ENCODE peak calls at places on chromosomes 4 and X, in seven cellular contexts. One of them, this sample, is unnamed.
A peak's percentile ranks its signal among the peaks of the same experiment; 100 is the strongest.

GRCh38 chr4:1654216-1654945 is 29.7 kb downstream of the FAM53A start:
- DNase-seq in cardiac muscle cell: no peak
- DNase-seq in BJ: no peak
- DNase-seq in AG09309: no peak
- DNase-seq in IMR-90: no peak
- DNase-seq in A549: no peak
- DNase-seq in GM12865: no peak
- DNase-seq in this sample: no peak

GRCh38 chrX:133159205-133159604 is 58.9 kb downstream of the TFDP3 start:
- DNase-seq in cardiac muscle cell: no peak
- DNase-seq in BJ: no peak
- DNase-seq in AG09309: no peak
- DNase-seq in IMR-90: no peak
- DNase-seq in A549: no peak
- DNase-seq in GM12865: no peak
- DNase-seq in this sample: no peak

GRCh38 chrX:40651620-40652223 is 4.4 kb upstream of the CXorf38 start:
- DNase-seq in cardiac muscle cell: peak; percentile 84
- DNase-seq in BJ: no peak
- DNase-seq in AG09309: peak; percentile 25
- DNase-seq in IMR-90: peak; percentile 65
- DNase-seq in A549: peak; percentile 69
- DNase-seq in GM12865: peak; percentile 75
- DNase-seq in this sample: peak; percentile 54

GRCh38 chrX:19953145-19953544 is 37.7 kb downstream of the BCLAF3 start:
- DNase-seq in cardiac muscle cell: no peak
- DNase-seq in BJ: no peak
- DNase-seq in AG09309: no peak
- DNase-seq in IMR-90: no peak
- DNase-seq in A549: no peak
- DNase-seq in GM12865: peak; percentile 35
- DNase-seq in this sample: no peak

GRCh38 chrX:40996886-40997530 is 88.2 kb upstream of the USP9X start:
- DNase-seq in cardiac muscle cell: peak; percentile 64
- DNase-seq in BJ: no peak
- DNase-seq in AG09309: peak; percentile 42
- DNase-seq in IMR-90: peak; percentile 81
- DNase-seq in A549: peak; percentile 78
- DNase-seq in GM12865: peak; percentile 31
- DNase-seq in this sample: peak; percentile 46

GRCh38 chrX:37287741-37288424 is 61.3 kb upstream of the PRRG1 start:
- DNase-seq in cardiac muscle cell: no peak
- DNase-seq in BJ: no peak
- DNase-seq in AG09309: no peak
- DNase-seq in IMR-90: no peak
- DNase-seq in A549: no peak
- DNase-seq in GM12865: no peak
- DNase-seq in this sample: no peak

GRCh38 chrX:25049347-25049746 is 33.6 kb upstream of the ARX start:
- DNase-seq in cardiac muscle cell: no peak
- DNase-seq in BJ: no peak
- DNase-seq in AG09309: no peak
- DNase-seq in IMR-90: no peak
- DNase-seq in A549: peak; percentile 4
- DNase-seq in GM12865: no peak
- DNase-seq in this sample: no peak

GRCh38 chrX:44157858-44158257 is 184.7 kb upstream of the NDP start:
- DNase-seq in cardiac muscle cell: no peak
- DNase-seq in BJ: no peak
- DNase-seq in AG09309: no peak
- DNase-seq in IMR-90: no peak
- DNase-seq in A549: no peak
- DNase-seq in GM12865: no peak
- DNase-seq in this sample: peak; percentile 20

GRCh38 chr4:76748649-76749048 is 149.3 kb downstream of the SOWAHB start:
- DNase-seq in cardiac muscle cell: no peak
- DNase-seq in BJ: no peak
- DNase-seq in AG09309: no peak
- DNase-seq in IMR-90: peak; percentile 41
- DNase-seq in A549: peak; percentile 51
- DNase-seq in GM12865: peak; percentile 75
- DNase-seq in this sample: no peak

GRCh38 chrX:87338510-87338909 is 179.1 kb upstream of the KLHL4 start:
- DNase-seq in cardiac muscle cell: peak; percentile 48
- DNase-seq in BJ: no peak
- DNase-seq in AG09309: no peak
- DNase-seq in IMR-90: peak; percentile 2
- DNase-seq in A549: peak; percentile 33
- DNase-seq in GM12865: no peak
- DNase-seq in this sample: peak; percentile 13
- TF ChIP-seq CTCF in cardiac muscle cell: peak; percentile 24
- TF ChIP-seq CTCF in BJ: no peak
- TF ChIP-seq CTCF in AG09309: no peak
- TF ChIP-seq CTCF in IMR-90: peak; percentile 43
- TF ChIP-seq CTCF in A549: peak; percentile 52
- TF ChIP-seq CTCF in GM12865: no peak
- TF ChIP-seq CTCF in this sample: peak; percentile 5

GRCh38 chrX:12304261-12304660 is 166.0 kb downstream of the FRMPD4 start:
- DNase-seq in cardiac muscle cell: no peak
- DNase-seq in BJ: no peak
- DNase-seq in AG09309: peak; percentile 7
- DNase-seq in IMR-90: peak; percentile 30
- DNase-seq in A549: no peak
- DNase-seq in GM12865: no peak
- DNase-seq in this sample: no peak

GRCh38 chrX:12307961-12308360 is 169.7 kb downstream of the FRMPD4 start:
- DNase-seq in cardiac muscle cell: no peak
- DNase-seq in BJ: no peak
- DNase-seq in AG09309: no peak
- DNase-seq in IMR-90: no peak
- DNase-seq in A549: peak; percentile 18
- DNase-seq in GM12865: no peak
- DNase-seq in this sample: no peak

GRCh38 chrX:12308420-12308819 is 170.1 kb downstream of the FRMPD4 start:
- DNase-seq in cardiac muscle cell: no peak
- DNase-seq in BJ: no peak
- DNase-seq in AG09309: no peak
- DNase-seq in IMR-90: no peak
- DNase-seq in A549: peak; percentile 47
- DNase-seq in GM12865: no peak
- DNase-seq in this sample: no peak

GRCh38 chrX:12309733-12310054 is 171.4 kb downstream of the FRMPD4 start:
- DNase-seq in cardiac muscle cell: no peak
- DNase-seq in BJ: no peak
- DNase-seq in AG09309: no peak
- DNase-seq in IMR-90: no peak
- DNase-seq in A549: peak; percentile 47
- DNase-seq in GM12865: no peak
- DNase-seq in this sample: no peak

DNA sequence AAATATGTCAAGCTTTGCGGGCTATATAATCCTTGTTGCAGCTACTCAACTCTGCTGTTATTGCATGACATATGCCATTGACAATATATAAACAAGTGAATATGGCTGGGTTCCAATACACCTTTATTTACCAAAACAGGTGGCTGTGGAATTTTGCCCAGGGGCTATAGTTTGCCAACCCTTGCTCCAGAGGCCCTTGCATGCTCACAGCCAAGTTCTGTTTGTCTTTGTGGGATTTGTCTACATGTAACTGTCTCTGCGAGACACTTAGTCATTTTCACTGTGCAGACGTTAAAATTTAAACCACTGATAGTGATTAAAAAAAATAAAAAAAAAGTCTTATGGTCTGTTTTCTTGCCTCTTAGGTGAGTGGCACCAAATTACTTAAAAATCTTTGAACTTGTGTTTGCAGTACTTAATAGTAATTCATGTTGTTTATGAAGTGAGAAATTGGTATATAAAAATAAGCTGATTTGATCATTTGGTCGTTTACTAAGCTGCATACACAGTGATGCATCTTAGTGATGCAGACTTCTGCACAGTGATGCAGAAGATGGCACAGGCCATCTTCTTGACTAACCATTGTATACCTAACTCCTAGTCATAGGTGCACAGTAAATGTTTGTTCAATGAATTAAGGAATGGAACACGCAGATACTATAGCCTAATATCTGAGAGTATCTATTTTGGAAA is 170.9 kb downstream of the FRMPD4 start:
- DNase-seq in cardiac muscle cell: no peak
- DNase-seq in BJ: no peak
- DNase-seq in AG09309: no peak
- DNase-seq in IMR-90: no peak
- DNase-seq in A549: peak; percentile 72
- DNase-seq in GM12865: no peak
- DNase-seq in this sample: no peak
- H3K4me3 ChIP-seq in cardiac muscle cell: no peak overlapping the region
- H3K4me3 ChIP-seq in BJ: no peak overlapping the region
- H3K4me3 ChIP-seq in AG09309: no peak overlapping the region
- H3K4me3 ChIP-seq in IMR-90: no peak overlapping the region
- H3K4me3 ChIP-seq in A549: peak overlapping the region; percentile 27
- H3K4me3 ChIP-seq in GM12865: no peak overlapping the region
- H3K4me3 ChIP-seq in this sample: no peak overlapping the region

DNA sequence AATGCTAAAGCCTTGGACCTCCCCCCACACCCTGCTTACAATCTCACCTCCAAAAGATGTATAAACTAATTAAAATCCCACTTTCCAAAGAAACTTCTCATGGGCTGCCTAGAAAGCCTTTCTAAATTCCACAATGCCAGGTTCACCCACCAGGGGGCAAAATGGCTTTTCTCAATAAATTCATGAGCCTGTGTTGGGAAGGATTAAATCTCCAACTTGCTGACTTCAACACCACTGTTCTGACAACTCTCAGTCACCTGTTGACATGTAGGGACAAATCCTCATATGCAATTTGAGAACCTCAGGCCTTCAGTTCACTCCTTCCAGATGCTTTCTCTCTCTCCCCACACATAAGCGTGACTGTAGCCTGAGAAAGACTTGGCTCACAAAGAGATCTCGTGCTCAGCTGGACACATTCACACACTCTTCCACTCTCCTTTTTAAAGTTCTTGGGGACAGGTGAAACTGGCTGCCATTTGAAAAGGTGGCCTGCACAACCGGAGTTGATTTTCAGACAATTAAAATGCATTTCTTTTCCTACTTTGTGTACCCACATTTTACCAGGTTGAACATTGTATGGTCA is 88.6 kb upstream of the PRPS2 start:
- DNase-seq in cardiac muscle cell: peak; percentile 22
- DNase-seq in BJ: no peak
- DNase-seq in AG09309: no peak
- DNase-seq in IMR-90: no peak
- DNase-seq in A549: peak; percentile 17
- DNase-seq in GM12865: peak; percentile 1
- DNase-seq in this sample: no peak
- TF ChIP-seq CTCF in cardiac muscle cell: peak; percentile 41
- TF ChIP-seq CTCF in BJ: peak; percentile 27
- TF ChIP-seq CTCF in AG09309: peak; percentile 25
- TF ChIP-seq CTCF in IMR-90: peak; percentile 18
- TF ChIP-seq CTCF in A549: peak; percentile 27
- TF ChIP-seq CTCF in GM12865: peak; percentile 9
- TF ChIP-seq CTCF in this sample: peak; percentile 31

GRCh38 chr4:112706840-112707207 is 69.9 kb downstream of the LARP7 start:
- DNase-seq in cardiac muscle cell: no peak
- DNase-seq in BJ: no peak
- DNase-seq in AG09309: no peak
- DNase-seq in IMR-90: no peak
- DNase-seq in A549: no peak
- DNase-seq in GM12865: no peak
- DNase-seq in this sample: no peak
- H3K4me3 ChIP-seq in cardiac muscle cell: peak overlapping the region; percentile 89
- H3K4me3 ChIP-seq in BJ: no peak overlapping the region
- H3K4me3 ChIP-seq in AG09309: no peak overlapping the region
- H3K4me3 ChIP-seq in IMR-90: no peak overlapping the region
- H3K4me3 ChIP-seq in A549: peak overlapping the region; percentile 53
- H3K4me3 ChIP-seq in GM12865: no peak overlapping the region
- H3K4me3 ChIP-seq in this sample: no peak overlapping the region

GRCh38 chr4:74134500-74134852 is 23.4 kb upstream of the MTHFD2L start:
- DNase-seq in cardiac muscle cell: no peak
- DNase-seq in BJ: no peak
- DNase-seq in AG09309: no peak
- DNase-seq in IMR-90: no peak
- DNase-seq in A549: no peak
- DNase-seq in GM12865: no peak
- DNase-seq in this sample: no peak

DNA sequence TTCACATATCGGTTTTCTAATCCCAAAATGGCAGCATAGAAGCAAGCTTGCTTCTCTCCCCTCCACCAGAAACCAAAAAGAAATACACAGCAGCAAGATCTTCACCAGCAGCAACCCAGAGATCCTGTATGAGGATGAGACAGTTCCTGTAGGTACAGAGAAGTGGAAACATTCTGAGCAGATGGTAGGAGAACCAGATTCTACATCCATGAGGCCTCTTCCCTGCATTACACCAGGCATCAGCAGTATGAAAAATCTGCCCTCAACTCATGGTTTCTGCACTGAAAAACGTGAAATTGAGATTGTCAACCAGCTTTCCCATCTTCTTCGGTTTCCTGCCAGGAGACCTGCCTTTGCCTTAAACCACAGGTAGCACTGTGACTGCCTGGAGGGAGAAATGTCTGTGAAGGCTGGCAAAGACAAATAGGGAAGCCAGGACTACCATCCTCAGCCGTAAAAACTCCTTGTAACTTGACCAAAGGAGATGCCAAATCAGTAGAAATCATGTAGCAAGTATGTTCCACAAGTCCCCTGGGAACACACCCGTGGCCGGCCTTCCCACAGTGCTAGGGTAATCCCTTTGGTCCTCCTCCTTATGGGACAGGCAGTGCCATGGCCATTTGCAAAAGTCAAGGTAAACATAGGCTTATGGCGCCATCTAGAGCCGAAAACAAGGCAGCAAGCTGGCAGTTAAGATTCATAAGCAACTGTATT is 24.0 kb upstream of the MTHFD2L start:
- DNase-seq in cardiac muscle cell: peak; percentile 75
- DNase-seq in BJ: no peak
- DNase-seq in AG09309: peak; percentile 85
- DNase-seq in IMR-90: peak; percentile 86
- DNase-seq in A549: peak; percentile 89
- DNase-seq in GM12865: peak; percentile 79
- DNase-seq in this sample: peak; percentile 86
- TF ChIP-seq CTCF in cardiac muscle cell: peak; percentile 87
- TF ChIP-seq CTCF in BJ: peak; percentile 83
- TF ChIP-seq CTCF in AG09309: peak; percentile 85
- TF ChIP-seq CTCF in IMR-90: peak; percentile 94
- TF ChIP-seq CTCF in A549: peak; percentile 67
- TF ChIP-seq CTCF in GM12865: peak; percentile 71
- TF ChIP-seq CTCF in this sample: peak; percentile 88

GRCh38 chr4:8176547-8177399 is 18.2 kb upstream of the ABLIM2 start:
- DNase-seq in cardiac muscle cell: peak; percentile 78
- DNase-seq in BJ: no peak
- DNase-seq in AG09309: no peak
- DNase-seq in IMR-90: peak; percentile 52
- DNase-seq in A549: peak; percentile 60
- DNase-seq in GM12865: peak; percentile 72
- DNase-seq in this sample: peak; percentile 23
- H3K4me3 ChIP-seq in cardiac muscle cell: no peak overlapping the region
- H3K4me3 ChIP-seq in BJ: no peak overlapping the region
- H3K4me3 ChIP-seq in AG09309: no peak overlapping the region
- H3K4me3 ChIP-seq in IMR-90: no peak overlapping the region
- H3K4me3 ChIP-seq in A549: no peak overlapping the region
- H3K4me3 ChIP-seq in GM12865: no peak overlapping the region
- H3K4me3 ChIP-seq in this sample: no peak overlapping the region